ENCODE peak calls at places on chromosomes 6 and 20, in nine cellular contexts. One of them, this sample, is unnamed.

GRCh38 chr20:57451759-57452661 is 60.8 kb downstream of the RBM38 start:
- DNase-seq in cardiac muscle cell: no peak
- DNase-seq in colonic mucosa: no peak
- DNase-seq in HCT116: no peak
- DNase-seq in AG04450: no peak
- DNase-seq in fibroblast of the aortic adventitia: no peak
- DNase-seq in upper lobe of right lung: no peak
- DNase-seq in ovary: no peak
- DNase-seq in cardiac fibroblast: no peak
- DNase-seq in this sample: no peak

GRCh38 chr6:123380257-123380656 is 256.5 kb downstream of the TRDN start:
- DNase-seq in cardiac muscle cell: peak; percentile 67
- DNase-seq in colonic mucosa: no peak
- DNase-seq in HCT116: no peak
- DNase-seq in AG04450: no peak
- DNase-seq in fibroblast of the aortic adventitia: peak; percentile 33
- DNase-seq in upper lobe of right lung: no peak
- DNase-seq in ovary: no peak
- DNase-seq in cardiac fibroblast: peak; percentile 14
- DNase-seq in this sample: peak; percentile 50

GRCh38 chr20:34083137-34083536 is 28.9 kb downstream of the EIF2S2 start:
- DNase-seq in cardiac muscle cell: peak; percentile 29
- DNase-seq in colonic mucosa: peak; percentile 29
- DNase-seq in HCT116: no peak
- DNase-seq in AG04450: peak; percentile 61
- DNase-seq in fibroblast of the aortic adventitia: peak; percentile 99
- DNase-seq in upper lobe of right lung: peak; percentile 90
- DNase-seq in ovary: peak; percentile 56
- DNase-seq in cardiac fibroblast: peak; percentile 98
- DNase-seq in this sample: peak; percentile 89

GRCh38 chr6:145228962-145229582 is 506.2 kb downstream of the EPM2A start:
- DNase-seq in cardiac muscle cell: no peak
- DNase-seq in colonic mucosa: no peak
- DNase-seq in HCT116: no peak
- DNase-seq in AG04450: no peak
- DNase-seq in fibroblast of the aortic adventitia: no peak
- DNase-seq in upper lobe of right lung: no peak
- DNase-seq in ovary: no peak
- DNase-seq in cardiac fibroblast: no peak
- DNase-seq in this sample: no peak

GRCh38 chr6:14117158-14118090 is at the start of gene CD83:
- DNase-seq in cardiac muscle cell: peak; percentile 74
- DNase-seq in colonic mucosa: peak; percentile 68
- DNase-seq in HCT116: peak; percentile 6
- DNase-seq in AG04450: no peak
- DNase-seq in fibroblast of the aortic adventitia: peak; percentile 22
- DNase-seq in upper lobe of right lung: peak; percentile 91
- DNase-seq in ovary: peak; percentile 59
- DNase-seq in cardiac fibroblast: peak; percentile 25
- DNase-seq in this sample: no peak

GRCh38 chr6:34027445-34027936 is 118.4 kb downstream of the GRM4 start:
- DNase-seq in cardiac muscle cell: peak; percentile 70
- DNase-seq in colonic mucosa: peak; percentile 72
- DNase-seq in HCT116: peak; percentile 15
- DNase-seq in AG04450: no peak
- DNase-seq in fibroblast of the aortic adventitia: peak; percentile 22
- DNase-seq in upper lobe of right lung: peak; percentile 75
- DNase-seq in ovary: peak; percentile 42
- DNase-seq in cardiac fibroblast: peak; percentile 34
- DNase-seq in this sample: no peak

GRCh38 chr6:152089992-152090391 is 282.5 kb downstream of the ESR1 start:
- DNase-seq in cardiac muscle cell: no peak
- DNase-seq in colonic mucosa: no peak
- DNase-seq in HCT116: no peak
- DNase-seq in AG04450: no peak
- DNase-seq in fibroblast of the aortic adventitia: peak; percentile 75
- DNase-seq in upper lobe of right lung: no peak
- DNase-seq in ovary: no peak
- DNase-seq in cardiac fibroblast: peak; percentile 65
- DNase-seq in this sample: peak; percentile 56

GRCh38 chr6:121310495-121310894 is 23.8 kb downstream of the TBC1D32 start:
- DNase-seq in cardiac muscle cell: no peak
- DNase-seq in colonic mucosa: no peak
- DNase-seq in HCT116: no peak
- DNase-seq in AG04450: no peak
- DNase-seq in fibroblast of the aortic adventitia: no peak
- DNase-seq in upper lobe of right lung: no peak
- DNase-seq in ovary: no peak
- DNase-seq in cardiac fibroblast: no peak
- DNase-seq in this sample: no peak

GRCh38 chr20:62605996-62606395 is 36.3 kb upstream of the SLCO4A1 start:
- DNase-seq in cardiac muscle cell: no peak
- DNase-seq in colonic mucosa: no peak
- DNase-seq in HCT116: no peak
- DNase-seq in AG04450: no peak
- DNase-seq in fibroblast of the aortic adventitia: peak; percentile 5
- DNase-seq in upper lobe of right lung: no peak
- DNase-seq in ovary: no peak
- DNase-seq in cardiac fibroblast: no peak
- DNase-seq in this sample: no peak

GRCh38 chr6:135743476-135743875 is 108.0 kb upstream of the PDE7B start:
- DNase-seq in cardiac muscle cell: no peak
- DNase-seq in colonic mucosa: no peak
- DNase-seq in HCT116: no peak
- DNase-seq in AG04450: no peak
- DNase-seq in fibroblast of the aortic adventitia: no peak
- DNase-seq in upper lobe of right lung: no peak
- DNase-seq in ovary: no peak
- DNase-seq in cardiac fibroblast: no peak
- DNase-seq in this sample: no peak

GRCh38 chr20:9179193-9179802 is 110.4 kb downstream of the PLCB4 start:
- DNase-seq in cardiac muscle cell: no peak
- DNase-seq in colonic mucosa: no peak
- DNase-seq in HCT116: no peak
- DNase-seq in AG04450: no peak
- DNase-seq in fibroblast of the aortic adventitia: no peak
- DNase-seq in upper lobe of right lung: no peak
- DNase-seq in ovary: no peak
- DNase-seq in cardiac fibroblast: peak; percentile 28
- DNase-seq in this sample: peak; percentile 63

GRCh38 chr20:20489623-20490341 is 121.9 kb downstream of the INSM1 start:
- DNase-seq in cardiac muscle cell: peak; percentile 8
- DNase-seq in colonic mucosa: no peak
- DNase-seq in HCT116: no peak
- DNase-seq in AG04450: no peak
- DNase-seq in fibroblast of the aortic adventitia: no peak
- DNase-seq in upper lobe of right lung: no peak
- DNase-seq in ovary: no peak
- DNase-seq in cardiac fibroblast: no peak
- DNase-seq in this sample: peak; percentile 33

GRCh38 chr20:38985603-38986170 is 23.5 kb downstream of the DHX35 start:
- DNase-seq in cardiac muscle cell: no peak
- DNase-seq in colonic mucosa: no peak
- DNase-seq in HCT116: no peak
- DNase-seq in AG04450: no peak
- DNase-seq in fibroblast of the aortic adventitia: peak; percentile 94
- DNase-seq in upper lobe of right lung: no peak
- DNase-seq in ovary: no peak
- DNase-seq in cardiac fibroblast: peak; percentile 89
- DNase-seq in this sample: peak; percentile 83

GRCh38 chr20:38987777-38988176 is 25.6 kb downstream of the DHX35 start:
- DNase-seq in cardiac muscle cell: no peak
- DNase-seq in colonic mucosa: no peak
- DNase-seq in HCT116: no peak
- DNase-seq in AG04450: no peak
- DNase-seq in fibroblast of the aortic adventitia: no peak
- DNase-seq in upper lobe of right lung: no peak
- DNase-seq in ovary: no peak
- DNase-seq in cardiac fibroblast: no peak
- DNase-seq in this sample: no peak

GRCh38 chr20:38985060-38985459 is 22.9 kb downstream of the DHX35 start:
- DNase-seq in cardiac muscle cell: no peak
- DNase-seq in colonic mucosa: no peak
- DNase-seq in HCT116: no peak
- DNase-seq in AG04450: no peak
- DNase-seq in fibroblast of the aortic adventitia: no peak
- DNase-seq in upper lobe of right lung: no peak
- DNase-seq in ovary: no peak
- DNase-seq in cardiac fibroblast: no peak
- DNase-seq in this sample: no peak

GRCh38 chr20:38990728-38991127 is 28.6 kb downstream of the DHX35 start:
- DNase-seq in cardiac muscle cell: no peak
- DNase-seq in colonic mucosa: no peak
- DNase-seq in HCT116: no peak
- DNase-seq in AG04450: no peak
- DNase-seq in fibroblast of the aortic adventitia: no peak
- DNase-seq in upper lobe of right lung: no peak
- DNase-seq in ovary: no peak
- DNase-seq in cardiac fibroblast: no peak
- DNase-seq in this sample: no peak

DNA sequence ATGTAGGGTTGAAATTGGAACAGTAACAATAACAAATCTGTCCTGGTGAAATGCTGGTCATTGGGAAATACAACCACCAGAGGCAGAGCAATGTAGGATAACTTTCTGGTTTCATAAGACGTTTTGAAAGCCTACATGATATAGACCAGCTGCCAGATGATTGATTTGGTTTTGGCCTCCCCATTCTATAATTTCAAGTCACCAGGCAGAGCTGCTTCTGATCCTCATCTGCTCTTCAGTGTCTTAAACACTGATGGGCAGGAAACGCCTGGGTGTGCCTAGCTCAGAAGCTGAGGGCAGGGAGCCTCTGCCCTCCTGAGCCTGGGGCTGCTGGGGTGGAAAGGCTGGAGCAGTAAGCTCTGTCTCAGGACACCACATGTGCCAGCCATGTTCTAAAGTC is 24.5 kb downstream of the DHX35 start:
- DNase-seq in cardiac muscle cell: no peak
- DNase-seq in colonic mucosa: no peak
- DNase-seq in HCT116: no peak
- DNase-seq in AG04450: no peak
- DNase-seq in fibroblast of the aortic adventitia: no peak
- DNase-seq in upper lobe of right lung: no peak
- DNase-seq in ovary: no peak
- DNase-seq in cardiac fibroblast: peak; percentile 55
- DNase-seq in this sample: no peak
- TF ChIP-seq CTCF in cardiac muscle cell: peak; percentile 12
- TF ChIP-seq CTCF in colonic mucosa: no peak
- TF ChIP-seq CTCF in HCT116: no peak
- TF ChIP-seq CTCF in AG04450: no peak
- TF ChIP-seq CTCF in fibroblast of the aortic adventitia: no peak
- TF ChIP-seq CTCF in upper lobe of right lung: peak; percentile 13
- TF ChIP-seq CTCF in ovary: no peak
- TF ChIP-seq CTCF in cardiac fibroblast: no peak
- TF ChIP-seq CTCF in this sample: no peak

DNA sequence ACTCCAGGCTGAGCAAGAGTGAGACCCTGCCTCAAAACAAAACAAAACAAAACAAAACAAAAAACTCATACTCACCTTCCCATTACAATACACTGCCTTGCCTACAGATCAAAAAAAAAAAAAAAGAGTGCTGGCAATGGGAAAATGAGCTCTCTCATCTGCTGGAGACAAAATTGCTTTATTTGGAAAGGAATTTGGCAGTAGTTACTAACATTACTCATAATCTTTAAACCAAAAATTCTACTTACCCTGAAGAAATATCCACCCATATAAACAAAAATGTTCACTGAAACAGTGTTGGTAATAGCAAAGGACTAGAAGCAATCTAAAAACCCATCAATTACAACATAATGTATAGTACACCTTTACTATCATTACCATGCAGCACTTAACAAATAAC is 120.4 kb downstream of the RNGTT start:
- DNase-seq in cardiac muscle cell: no peak
- DNase-seq in colonic mucosa: no peak
- DNase-seq in HCT116: no peak
- DNase-seq in AG04450: peak; percentile 44
- DNase-seq in fibroblast of the aortic adventitia: peak; percentile 88
- DNase-seq in upper lobe of right lung: no peak
- DNase-seq in ovary: no peak
- DNase-seq in cardiac fibroblast: peak; percentile 77
- DNase-seq in this sample: peak; percentile 66
- H3K4me3 ChIP-seq in cardiac muscle cell: no peak overlapping the region
- H3K4me3 ChIP-seq in colonic mucosa: no peak overlapping the region
- H3K4me3 ChIP-seq in HCT116: no peak overlapping the region
- H3K4me3 ChIP-seq in AG04450: no peak overlapping the region
- H3K4me3 ChIP-seq in fibroblast of the aortic adventitia: no peak overlapping the region
- H3K4me3 ChIP-seq in upper lobe of right lung: no peak overlapping the region
- H3K4me3 ChIP-seq in ovary: no peak overlapping the region
- H3K4me3 ChIP-seq in cardiac fibroblast: no peak overlapping the region
- H3K4me3 ChIP-seq in this sample: no peak overlapping the region

GRCh38 chr6:100464162-100464851 is 414 bp downstream of the SIM1 start:
- DNase-seq in cardiac muscle cell: peak; percentile 41
- DNase-seq in colonic mucosa: no peak
- DNase-seq in HCT116: no peak
- DNase-seq in AG04450: no peak
- DNase-seq in fibroblast of the aortic adventitia: no peak
- DNase-seq in upper lobe of right lung: no peak
- DNase-seq in ovary: no peak
- DNase-seq in cardiac fibroblast: no peak
- DNase-seq in this sample: no peak
- TF ChIP-seq CTCF in cardiac muscle cell: no peak
- TF ChIP-seq CTCF in colonic mucosa: no peak
- TF ChIP-seq CTCF in HCT116: no peak
- TF ChIP-seq CTCF in AG04450: no peak
- TF ChIP-seq CTCF in fibroblast of the aortic adventitia: no peak
- TF ChIP-seq CTCF in upper lobe of right lung: no peak
- TF ChIP-seq CTCF in ovary: no peak
- TF ChIP-seq CTCF in cardiac fibroblast: no peak
- TF ChIP-seq CTCF in this sample: no peak

GRCh38 chr6:24890471-24890870 is 45.3 kb downstream of the RIPOR2 start:
- DNase-seq in cardiac muscle cell: no peak
- DNase-seq in colonic mucosa: no peak
- DNase-seq in HCT116: no peak
- DNase-seq in AG04450: no peak
- DNase-seq in fibroblast of the aortic adventitia: no peak
- DNase-seq in upper lobe of right lung: no peak
- DNase-seq in ovary: no peak
- DNase-seq in cardiac fibroblast: no peak
- DNase-seq in this sample: no peak

GRCh38 chr6:24887520-24887919 is 48.2 kb downstream of the RIPOR2 start:
- DNase-seq in cardiac muscle cell: peak; percentile 8
- DNase-seq in colonic mucosa: no peak
- DNase-seq in HCT116: no peak
- DNase-seq in AG04450: no peak
- DNase-seq in fibroblast of the aortic adventitia: no peak
- DNase-seq in upper lobe of right lung: no peak
- DNase-seq in ovary: no peak
- DNase-seq in cardiac fibroblast: no peak
- DNase-seq in this sample: no peak

GRCh38 chr6:24891004-24891403 is 44.8 kb downstream of the RIPOR2 start:
- DNase-seq in cardiac muscle cell: peak; percentile 16
- DNase-seq in colonic mucosa: no peak
- DNase-seq in HCT116: no peak
- DNase-seq in AG04450: no peak
- DNase-seq in fibroblast of the aortic adventitia: no peak
- DNase-seq in upper lobe of right lung: no peak
- DNase-seq in ovary: no peak
- DNase-seq in cardiac fibroblast: no peak
- DNase-seq in this sample: no peak

GRCh38 chr6:24893342-24893850 is 42.4 kb downstream of the RIPOR2 start:
- DNase-seq in cardiac muscle cell: no peak
- DNase-seq in colonic mucosa: no peak
- DNase-seq in HCT116: no peak
- DNase-seq in AG04450: no peak
- DNase-seq in fibroblast of the aortic adventitia: no peak
- DNase-seq in upper lobe of right lung: no peak
- DNase-seq in ovary: no peak
- DNase-seq in cardiac fibroblast: no peak
- DNase-seq in this sample: no peak

GRCh38 chr6:24888967-24889366 is 46.8 kb downstream of the RIPOR2 start:
- DNase-seq in cardiac muscle cell: no peak
- DNase-seq in colonic mucosa: no peak
- DNase-seq in HCT116: no peak
- DNase-seq in AG04450: no peak
- DNase-seq in fibroblast of the aortic adventitia: no peak
- DNase-seq in upper lobe of right lung: no peak
- DNase-seq in ovary: no peak
- DNase-seq in cardiac fibroblast: no peak
- DNase-seq in this sample: no peak
- H3K4me3 ChIP-seq in cardiac muscle cell: no peak overlapping the region
- H3K4me3 ChIP-seq in colonic mucosa: no peak overlapping the region
- H3K4me3 ChIP-seq in HCT116: no peak overlapping the region
- H3K4me3 ChIP-seq in AG04450: no peak overlapping the region
- H3K4me3 ChIP-seq in fibroblast of the aortic adventitia: no peak overlapping the region
- H3K4me3 ChIP-seq in upper lobe of right lung: no peak overlapping the region
- H3K4me3 ChIP-seq in ovary: no peak overlapping the region
- H3K4me3 ChIP-seq in cardiac fibroblast: no peak overlapping the region
- H3K4me3 ChIP-seq in this sample: no peak overlapping the region

This sample was measured in astrocyte of the spinal cord.